ENCODE peak calls at places on chromosomes 13 and 19, in nine cellular contexts. E is uterus, W is breast epithelium, Y is mammary epithelial cell, J is dorsolateral prefrontal cortex, Q is AG04449, B is fibroblast of pulmonary artery, N is cardiac fibroblast, S is cardiac muscle cell. V is an unnamed sample.

GRCh38 chr19:40190891-40191835 is at the start of gene MAP3K10:
- DNase-seq in Y (peak; percentile 45), N (peak; percentile 75), B (peak; percentile 60), W (no peak), J (peak; percentile 81), E (peak; percentile 80), S (peak; percentile 81), Q (no peak), V (peak; percentile 87)

GRCh38 chr13:112668924-112669323 is 20.9 kb upstream of the ATP11A start:
- DNase-seq in Y (no peak), B (no peak), N (no peak), S (no peak), E (peak; percentile 11), W (no peak), J (no peak), Q (no peak), V (peak; percentile 33)

GRCh38 chr13:75587679-75588078 is 38.1 kb downstream of the UCHL3 start:
- DNase-seq in Q (no peak), S (peak; percentile 12), W (no peak), E (no peak), J (no peak), Y (peak; percentile 40), N (no peak), B (peak; percentile 9), V (no peak)

GRCh38 chr13:52387721-52388120 is 18.3 kb downstream of the THSD1 start:
- DNase-seq in S (no peak), B (no peak), N (no peak), Y (no peak), E (no peak), J (no peak), W (no peak), Q (no peak), V (no peak)

GRCh38 chr13:24503376-24503690 is 9.2 kb downstream of the PARP4 start:
- DNase-seq in J (no peak), Y (no peak), E (no peak), N (no peak), B (no peak), S (no peak), W (no peak), Q (no peak), V (no peak)

GRCh38 chr13:30381049-30381448 is 41.2 kb upstream of the UBE2L5 start:
- DNase-seq in E (no peak), B (no peak), Y (no peak), N (no peak), J (no peak), W (no peak), Q (no peak), S (no peak), V (no peak)

GRCh38 chr13:61110804-61111203 is 304.8 kb downstream of the PCDH20 start:
- DNase-seq in Y (no peak), N (no peak), J (no peak), S (no peak), Q (no peak), E (no peak), B (no peak), W (no peak), V (no peak)

GRCh38 chr19:43570174-43570791 is 5.0 kb downstream of the XRCC1 start:
- DNase-seq in Y (peak; percentile 87), S (no peak), B (no peak), N (no peak), Q (no peak), E (no peak), J (no peak), W (no peak), V (no peak)

GRCh38 chr19:10924597-10924996 is 3.8 kb downstream of the YIPF2 start:
- DNase-seq in N (no peak), S (no peak), Y (no peak), B (no peak), J (no peak), W (no peak), E (no peak), Q (no peak), V (no peak)

GRCh38 chr19:41886761-41887710 is 4.1 kb downstream of the ARHGEF1 start:
- DNase-seq in J (no peak), Y (peak; percentile 81), S (no peak), W (no peak), E (no peak), Q (no peak), B (no peak), N (no peak), V (no peak)

GRCh38 chr13:64529874-64530485 is 2700.2 kb downstream of the PCDH9 start:
- DNase-seq in S (peak; percentile 33), N (peak; percentile 22), Y (no peak), B (peak; percentile 26), W (no peak), Q (no peak), E (no peak), J (no peak), V (no peak)

GRCh38 chr19:29643361-29643935 is 21.8 kb upstream of the PLEKHF1 start:
- DNase-seq in E (no peak), W (no peak), Y (no peak), S (no peak), J (no peak), Q (no peak), N (no peak), B (no peak), V (no peak)
- TF ChIP-seq CTCF in E (no peak), W (no peak), Y (no peak), S (no peak), J (no peak), Q (no peak), N (no peak), B (no peak), V (no peak)

GRCh38 chr19:49165865-49166301 is 8.3 kb downstream of the TRPM4 start:
- DNase-seq in N (no peak), B (no peak), W (no peak), S (no peak), Y (no peak), Q (no peak), E (no peak), J (no peak), V (no peak)
- H3K4me3 ChIP-seq in N (no peak overlapping the region), B (no peak overlapping the region), W (no peak overlapping the region), S (no peak overlapping the region), Y (no peak overlapping the region), Q (no peak overlapping the region), E (no peak overlapping the region), J (no peak overlapping the region), V (no peak overlapping the region)

GRCh38 chr19:17385878-17386611 is 8.0 kb downstream of the CCDC194 start:
- DNase-seq in W (no peak), Y (no peak), J (peak; percentile 14), Q (no peak), B (peak; percentile 69), S (peak; percentile 76), E (peak; percentile 50), N (peak; percentile 78), V (peak; percentile 83)
- TF ChIP-seq CTCF in W (peak; percentile 88), Y (peak; percentile 97), J (peak; percentile 86), Q (peak; percentile 95), B (peak; percentile 92), S (peak; percentile 97), E (peak; percentile 67), N (peak; percentile 94), V (peak; percentile 88)

GRCh38 chr19:2491130-2491801 is 15.3 kb downstream of the GADD45B start:
- DNase-seq in J (no peak), B (peak; percentile 88), W (peak; percentile 64), N (peak; percentile 86), E (no peak), Q (peak; percentile 90), S (peak; percentile 79), Y (peak; percentile 78), V (peak; percentile 96)
- H3K4me3 ChIP-seq in J (no peak overlapping the region), B (no peak overlapping the region), W (no peak overlapping the region), N (no peak overlapping the region), E (no peak overlapping the region), Q (no peak overlapping the region), S (no peak overlapping the region), Y (no peak overlapping the region), V (no peak overlapping the region)

DNA sequence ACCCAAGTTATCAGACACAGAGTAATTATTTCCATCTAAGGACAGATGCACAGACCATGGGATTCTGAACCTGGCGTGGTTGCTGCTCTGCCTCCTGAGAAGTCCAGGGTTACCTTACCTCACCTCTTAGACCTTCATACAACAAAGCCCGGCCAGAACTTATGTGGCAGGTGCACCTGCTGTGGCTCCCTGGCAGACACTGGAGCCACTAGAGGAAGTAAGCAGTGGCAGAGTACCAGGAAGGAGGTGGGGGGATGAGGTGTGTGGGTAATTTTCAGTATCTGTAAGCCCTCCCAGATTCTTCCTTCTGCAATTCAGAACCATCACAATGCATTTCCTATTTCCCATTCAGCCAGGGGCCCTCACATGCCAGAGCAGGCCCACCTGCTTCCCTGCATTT is 106.1 kb upstream of the DOCK9 start:
- DNase-seq in E (no peak), B (no peak), Q (no peak), J (peak; percentile 29), N (no peak), Y (no peak), S (no peak), W (no peak), V (no peak)
- TF ChIP-seq CTCF in E (no peak), B (no peak), Q (no peak), J (no peak), N (no peak), Y (no peak), S (no peak), W (no peak), V (no peak)

GRCh38 chr19:58357798-58358145 is 4.5 kb upstream of the A1BG start:
- DNase-seq in B (no peak), S (no peak), Y (no peak), E (no peak), J (no peak), Q (no peak), W (no peak), N (no peak), V (no peak)

GRCh38 chr19:58355891-58356235 is 2.6 kb upstream of the A1BG start:
- DNase-seq in Q (no peak), Y (no peak), N (no peak), S (no peak), B (no peak), W (no peak), J (no peak), E (no peak), V (no peak)

GRCh38 chr19:58355215-58355796 is 2.0 kb upstream of the A1BG start:
- DNase-seq in S (no peak), Q (no peak), B (no peak), J (no peak), W (no peak), E (no peak), Y (no peak), N (no peak), V (no peak)

GRCh38 chr19:58356236-58356970 is 3.1 kb upstream of the A1BG start:
- DNase-seq in J (no peak), B (peak; percentile 49), S (peak; percentile 65), E (no peak), Y (peak; percentile 18), W (no peak), N (peak; percentile 45), Q (no peak), V (no peak)

DNA sequence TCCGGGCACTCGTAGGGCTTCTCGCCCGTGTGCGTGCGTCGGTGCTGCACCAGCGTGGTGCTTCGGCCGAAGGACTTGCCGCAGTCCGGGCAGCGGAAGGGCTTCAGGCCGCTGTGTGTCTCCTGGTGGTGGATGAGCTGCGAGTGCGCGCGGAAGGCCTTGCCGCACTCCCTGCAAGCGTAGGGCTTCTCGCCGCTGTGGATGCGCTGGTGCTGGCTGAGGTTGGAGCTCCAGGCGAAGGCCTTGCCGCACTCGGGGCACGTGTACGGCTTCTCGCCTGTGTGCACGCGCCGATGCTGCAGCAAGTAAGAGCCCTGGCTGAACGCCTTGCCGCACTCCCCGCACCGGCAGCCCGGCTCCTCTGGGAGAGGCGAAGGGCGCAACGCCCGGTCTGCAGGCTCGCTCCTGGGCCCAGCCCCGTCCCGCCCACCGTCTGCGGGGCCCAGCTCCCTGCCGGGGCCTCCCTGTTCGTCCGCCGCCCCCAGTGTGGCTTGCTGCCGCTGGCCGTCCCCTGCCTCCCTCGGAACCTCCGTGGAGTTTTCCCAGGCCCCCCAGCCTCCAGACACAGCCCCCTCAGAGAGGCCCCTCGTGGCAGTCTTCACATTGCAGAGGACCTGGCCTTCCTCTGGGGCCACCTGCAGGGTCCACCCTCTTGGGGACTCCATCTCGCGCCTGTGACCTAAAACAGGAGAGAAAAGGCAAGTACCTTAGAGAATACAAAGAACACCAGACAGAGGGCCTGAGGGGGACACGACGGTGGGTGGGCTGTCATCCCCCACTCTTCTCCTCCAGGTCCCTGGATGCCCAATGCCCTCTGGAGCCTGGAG is 3.9 kb upstream of the A1BG start:
- DNase-seq in B (peak; percentile 27), Q (no peak), W (no peak), J (no peak), N (peak; percentile 27), E (no peak), S (peak; percentile 53), Y (no peak), V (no peak)
- H3K4me3 ChIP-seq in B (no peak overlapping the region), Q (peak overlapping the region; percentile 44), W (peak overlapping the region; percentile 20), J (no peak overlapping the region), N (peak overlapping the region; percentile 15), E (peak overlapping the region; percentile 14), S (no peak overlapping the region), Y (no peak overlapping the region), V (peak overlapping the region; percentile 38)

V was measured in upper lobe of right lung.